ENCODE peak calls at places on chromosomes 5 and 9, in five cellular contexts. Q is H1, A is HEK293T, I is NT2/D1, Y is GM12878. O is an unnamed sample.

GRCh38 chr5:132674671-132675506 is 1.1 kb downstream of the IL4 start:
- DNase-seq in Q (no peak), A (no peak), I (no peak), Y (peak), O (peak)

GRCh38 chr5:112412370-112412769 is 6.7 kb downstream of the EPB41L4A start:
- DNase-seq in Q (no peak), A (no peak), I (no peak), Y (no peak), O (no peak)

GRCh38 chr9:24793711-24794110 is 248.0 kb upstream of the IZUMO3 start:
- DNase-seq in Q (no peak), A (no peak), I (no peak), Y (no peak), O (no peak)

GRCh38 chr9:68997676-68998075 is 16.2 kb downstream of the PRKACG start:
- DNase-seq in Q (no peak), A (no peak), I (no peak), Y (no peak), O (no peak)

GRCh38 chr5:125154321-125154811 is 407.9 kb upstream of the ZNF608 start:
- DNase-seq in Q (no peak), A (no peak), I (no peak), Y (no peak), O (no peak)

GRCh38 chr5:139658501-139658927 is 10.4 kb downstream of the CXXC5 start:
- DNase-seq in Q (no peak), A (no peak), I (no peak), Y (no peak), O (no peak)

GRCh38 chr9:127131871-127132270 is 9.4 kb upstream of the ANGPTL2 start:
- DNase-seq in Q (no peak), A (no peak), I (no peak), Y (no peak), O (no peak)

GRCh38 chr5:169071-169727 is 22.1 kb upstream of the LRRC14B start:
- DNase-seq in Q (no peak), A (no peak), I (no peak), Y (no peak), O (no peak)

GRCh38 chr9:33466565-33467495 is 6.9 kb downstream of the NOL6 start:
- DNase-seq in Q (no peak), A (peak), I (no peak), Y (no peak), O (peak)

GRCh38 chr5:8773091-8773615 is 772.7 kb downstream of the SEMA5A start:
- DNase-seq in Q (no peak), A (no peak), I (no peak), Y (no peak), O (no peak)

GRCh38 chr9:131382850-131383729 is 10.8 kb upstream of the PRRC2B start:
- DNase-seq in Q (no peak), A (peak), I (peak), Y (no peak), O (peak)

GRCh38 chr5:387491-388265 is 55.3 kb upstream of the EXOC3 start:
- DNase-seq in Q (no peak), A (no peak), I (no peak), Y (no peak), O (no peak)

GRCh38 chr5:105952875-105953274 is 1717.9 kb downstream of the EFNA5 start:
- DNase-seq in Q (no peak), A (no peak), I (no peak), Y (no peak), O (no peak)

GRCh38 chr9:129383415-129384088 is 205.5 kb upstream of the IER5L start:
- DNase-seq in Q (no peak), A (no peak), I (no peak), Y (peak), O (no peak)

GRCh38 chr9:122218070-122218884 is 10.5 kb downstream of the LHX6 start:
- DNase-seq in Q (no peak), A (no peak), I (no peak), Y (no peak), O (no peak)

GRCh38 chr9:97529363-97530076 is 28.1 kb downstream of the TMOD1 start:
- DNase-seq in Q (no peak), A (no peak), I (no peak), Y (peak), O (no peak)

GRCh38 chr5:14184082-14184481 is 40.9 kb downstream of the TRIO start:
- DNase-seq in Q (no peak), A (no peak), I (no peak), Y (no peak), O (no peak)

GRCh38 chr9:9942764-9943424 is 669.9 kb downstream of the PTPRD start:
- DNase-seq in Q (peak), A (peak), I (peak), Y (peak), O (peak)

GRCh38 chr5:133952729-133953567 is 15.5 kb downstream of the C5orf15 start:
- DNase-seq in Q (no peak), A (no peak), I (no peak), Y (no peak), O (no peak)

GRCh38 chr5:38994329-38994927 is 79.8 kb downstream of the RICTOR start:
- DNase-seq in Q (no peak), A (peak), I (peak), Y (no peak), O (peak)

GRCh38 chr9:109910616-109911568 is 130.9 kb downstream of the PALM2AKAP2 start:
- DNase-seq in Q (no peak), A (no peak), I (no peak), Y (no peak), O (no peak)
- TF ChIP-seq SUZ12 in Q (no peak), A (no peak), I (no peak), Y (no peak), O (no peak)

DNA sequence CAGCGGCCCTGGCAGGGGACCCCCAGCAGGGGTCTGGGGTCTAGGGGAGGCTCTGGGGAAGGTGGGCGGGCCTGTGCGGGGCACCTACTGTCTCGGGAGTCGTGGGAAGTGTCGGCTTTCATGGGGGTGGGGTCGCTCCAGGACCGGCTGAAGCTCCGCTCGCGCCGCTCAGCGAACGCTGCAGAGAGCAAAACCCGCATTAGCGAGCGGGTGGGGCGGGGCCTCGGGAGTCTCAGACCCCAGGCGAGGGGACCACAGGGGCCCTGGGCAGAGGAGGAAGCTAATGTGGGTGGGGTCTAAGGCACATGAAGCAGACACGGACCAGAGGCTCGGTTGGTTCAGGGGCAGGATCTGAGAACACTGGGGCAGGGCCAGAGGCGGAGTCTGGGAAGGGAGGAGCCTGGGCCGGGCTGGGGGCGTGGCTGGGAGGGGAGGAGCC is 5.5 kb downstream of the NSMF start:
- DNase-seq in Q (peak), A (peak), I (peak), Y (no peak), O (peak)
- TF ChIP-seq SUZ12 in Q (no peak), A (no peak), I (no peak), Y (no peak), O (no peak)

GRCh38 chr9:25913806-25914205 is 235.6 kb upstream of the TUSC1 start:
- DNase-seq in Q (no peak), A (no peak), I (no peak), Y (no peak), O (no peak)
- TF ChIP-seq SUZ12 in Q (no peak), A (no peak), I (no peak), Y (no peak), O (no peak)

GRCh38 chr5:131466171-131466766 is 168.8 kb downstream of the RAPGEF6 start:
- DNase-seq in Q (no peak), A (no peak), I (no peak), Y (no peak), O (no peak)
- TF ChIP-seq SUZ12 in Q (no peak), A (no peak), I (no peak), Y (no peak), O (no peak)